ENCODE peak calls at places on chromosomes 12 and 14, in six cellular contexts. O, C, S, Q, F and K are unnamed samples.
A peak's percentile ranks its signal among the peaks of the same experiment; 100 is the strongest.

GRCh38 chr14:68967459-68967940 is 11.6 kb downstream of the ACTN1 start:
- DNase-seq in Q (no peak), S (no peak), C (no peak), F (no peak), O (no peak), K (no peak)

GRCh38 chr12:54579258-54579657 is 9.2 kb downstream of the PPP1R1A start:
- DNase-seq in S (no peak), C (no peak), O (no peak), F (no peak), Q (no peak), K (no peak)

GRCh38 chr14:61386173-61386772 is 64.9 kb downstream of the PRKCH start:
- DNase-seq in Q (no peak), C (no peak), O (no peak), S (no peak), F (no peak), K (no peak)

GRCh38 chr14:103949386-103949785 is 7.1 kb upstream of the RD3L start:
- DNase-seq in Q (no peak), C (no peak), F (no peak), S (no peak), O (no peak), K (no peak)

GRCh38 chr14:103679351-103679750 is 35.9 kb downstream of the XRCC3 start:
- DNase-seq in O (no peak), Q (peak; percentile 34), F (peak; percentile 6), C (no peak), S (no peak), K (peak; percentile 3)

GRCh38 chr12:103799504-103800251 is 41.4 kb downstream of the NT5DC3 start:
- DNase-seq in O (no peak), S (no peak), F (peak; percentile 43), C (no peak), Q (no peak), K (no peak)

GRCh38 chr12:12180575-12180974 is 86.3 kb downstream of the LRP6 start:
- DNase-seq in F (no peak), Q (no peak), O (no peak), S (no peak), C (no peak), K (no peak)

GRCh38 chr14:55240526-55241178 is 30.6 kb upstream of the FBXO34 start:
- DNase-seq in S (no peak), F (no peak), O (no peak), Q (no peak), C (no peak), K (no peak)

GRCh38 chr14:37796703-37797416 is 201.4 kb downstream of the TTC6 start:
- DNase-seq in Q (no peak), C (no peak), S (no peak), O (no peak), F (peak; percentile 63), K (no peak)

GRCh38 chr12:111322336-111323250 is 46.3 kb downstream of the PHETA1 start:
- DNase-seq in Q (no peak), C (no peak), O (no peak), F (no peak), S (no peak), K (no peak)

GRCh38 chr12:118060301-118061010 is 523 bp downstream of the WSB2 start:
- DNase-seq in Q (no peak), S (no peak), C (no peak), O (no peak), F (no peak), K (no peak)

GRCh38 chr14:50318031-50318626 is 6.0 kb downstream of the DMAC2L start:
- DNase-seq in S (no peak), F (peak; percentile 27), O (peak; percentile 13), Q (no peak), C (no peak), K (peak; percentile 26)

DNA sequence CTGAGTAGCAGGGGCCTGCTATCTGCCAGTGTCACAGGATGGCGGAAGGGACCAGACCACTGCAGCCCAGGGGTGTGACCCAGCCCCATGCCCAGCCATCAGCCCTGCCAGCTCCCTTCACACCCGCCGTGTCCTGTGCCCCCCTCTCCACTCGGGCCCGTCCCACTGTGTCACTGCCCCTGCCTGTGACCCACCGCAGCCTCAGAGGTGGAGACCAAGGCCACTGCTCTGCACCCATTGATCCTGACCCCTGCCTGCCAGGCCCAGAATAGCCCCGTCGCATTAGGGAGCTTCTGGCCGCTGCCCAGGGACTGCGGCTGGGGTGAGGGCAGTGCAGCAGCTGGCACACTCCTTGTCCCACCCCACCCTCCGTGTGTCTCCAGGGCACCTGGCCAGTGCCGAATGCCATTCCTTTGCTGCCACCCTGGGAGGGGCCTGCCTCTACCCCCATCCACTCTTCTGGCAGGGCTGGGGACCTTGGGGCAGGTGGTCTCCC is 2.1 kb upstream of the CRIP2 start:
- DNase-seq in C (no peak), F (no peak), O (no peak), S (no peak), Q (no peak), K (no peak)
- H3K36me3 ChIP-seq in C (peaks cover 27% of the 10 kb centered on the region), F (no peaks in the 10 kb centered on the region), O (peaks cover 20% of the 10 kb centered on the region), S (peaks cover 6% of the 10 kb centered on the region), Q (peaks cover 9% of the 10 kb centered on the region), K (no peaks in the 10 kb centered on the region)

DNA sequence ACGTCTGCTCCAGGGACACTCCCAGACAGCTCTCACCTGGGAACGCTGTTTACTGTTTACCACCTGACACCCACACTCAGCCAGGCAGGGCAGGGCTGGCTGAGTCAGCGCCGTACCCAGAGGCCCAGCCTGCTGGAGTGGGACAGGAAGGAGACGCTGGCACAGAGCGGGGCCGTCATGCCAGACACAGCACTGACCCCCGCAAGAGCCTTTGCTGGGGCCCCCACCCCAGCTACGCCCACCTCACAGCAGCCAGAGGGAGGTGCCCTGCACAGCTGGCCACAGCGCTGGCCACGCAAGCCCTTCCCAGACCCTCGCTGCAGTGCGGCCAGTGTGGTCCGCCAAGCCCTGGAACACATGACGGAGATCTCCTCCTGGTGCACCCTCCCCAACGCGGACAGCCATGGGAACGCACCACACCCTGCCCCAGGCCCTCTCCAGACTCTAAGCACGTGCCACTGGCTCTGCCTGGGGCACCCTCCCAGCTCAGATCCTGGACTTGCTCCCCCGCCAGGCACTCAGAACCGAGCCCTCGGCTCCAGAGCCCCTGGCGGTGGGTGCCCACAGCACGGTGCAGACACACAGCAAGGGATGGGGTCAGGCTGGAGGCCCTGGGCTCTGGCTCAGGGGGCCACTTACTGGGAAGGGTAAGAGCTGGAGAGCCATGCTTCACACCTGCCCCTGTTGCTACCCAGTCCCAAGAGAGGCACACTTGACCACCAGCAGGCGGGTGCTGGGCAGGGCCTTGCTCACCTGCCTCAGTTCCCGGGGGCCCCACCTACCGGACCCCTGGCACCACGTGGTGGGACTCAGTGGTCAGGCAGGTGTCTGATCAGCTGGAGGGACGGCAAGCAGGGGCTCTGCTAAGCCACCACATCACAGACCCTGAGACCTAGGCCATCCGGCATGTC is 5.6 kb downstream of the AHNAK2 start:
- DNase-seq in C (no peak), O (no peak), F (no peak), Q (no peak), S (no peak), K (peak; percentile 86)
- TF ChIP-seq ZNF274 in C (no peak), O (no peak), F (no peak), Q (no peak), S (no peak), K (no peak)

GRCh38 chr12:55812088-55812487 is 5.4 kb downstream of the SARNP start:
- DNase-seq in S (no peak), F (no peak), O (no peak), C (no peak), Q (no peak), K (no peak)
- H3K36me3 ChIP-seq in S (peaks cover 23% of the 10 kb centered on the region), F (peaks cover 25% of the 10 kb centered on the region), O (peaks cover 79% of the 10 kb centered on the region), C (peaks cover 64% of the 10 kb centered on the region), Q (peaks cover 1% of the 10 kb centered on the region), K (peaks cover 3% of the 10 kb centered on the region)

DNA sequence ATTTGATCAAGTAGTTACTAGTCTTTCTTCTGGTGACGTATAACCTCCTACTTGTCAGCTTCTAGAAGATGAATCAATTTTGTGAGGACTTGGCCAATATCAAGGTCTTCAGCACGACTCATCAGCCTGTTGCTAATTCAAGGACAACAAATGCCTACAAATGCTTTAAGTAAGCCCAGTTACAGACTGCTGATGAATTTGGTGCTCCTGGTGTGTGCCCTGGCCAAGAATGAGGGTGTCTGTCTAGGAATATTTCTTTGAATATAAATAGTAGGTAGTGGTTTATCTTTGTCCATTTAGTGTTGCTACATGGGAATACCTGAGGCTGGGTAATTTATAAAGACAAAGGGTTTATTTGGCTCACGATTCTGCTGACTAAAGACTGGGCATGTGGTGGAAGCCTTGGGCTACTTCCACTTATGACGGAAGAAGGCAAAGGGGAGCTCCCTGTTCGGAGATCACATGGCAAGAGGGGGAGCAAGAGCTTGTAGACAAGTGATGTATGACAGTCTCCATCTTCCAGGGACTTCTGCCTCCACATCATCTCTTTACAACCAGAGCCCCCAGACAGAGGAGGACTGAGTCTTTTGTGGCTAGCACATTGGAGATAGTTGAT is 180.2 kb downstream of the CRADD start:
- DNase-seq in O (no peak), C (no peak), S (no peak), Q (no peak), F (no peak), K (no peak)
- TF ChIP-seq ZNF274 in O (no peak), C (no peak), S (no peak), Q (no peak), F (no peak), K (no peak)

GRCh38 chr12:50102186-50102585 is 1.6 kb upstream of the GPD1 start:
- DNase-seq in S (no peak), Q (no peak), C (no peak), F (no peak), O (no peak), K (no peak)

GRCh38 chr12:50101663-50102062 is 2.1 kb upstream of the GPD1 start:
- DNase-seq in Q (no peak), O (peak; percentile 31), C (peak; percentile 70), S (no peak), F (peak; percentile 55), K (peak; percentile 27)

GRCh38 chr12:50099302-50100008 is 4.4 kb upstream of the GPD1 start:
- DNase-seq in Q (no peak), F (no peak), S (no peak), O (no peak), C (no peak), K (no peak)

GRCh38 chr12:50100561-50100960 is 3.2 kb upstream of the GPD1 start:
- DNase-seq in F (no peak), Q (no peak), S (no peak), C (no peak), O (no peak), K (no peak)

DNA sequence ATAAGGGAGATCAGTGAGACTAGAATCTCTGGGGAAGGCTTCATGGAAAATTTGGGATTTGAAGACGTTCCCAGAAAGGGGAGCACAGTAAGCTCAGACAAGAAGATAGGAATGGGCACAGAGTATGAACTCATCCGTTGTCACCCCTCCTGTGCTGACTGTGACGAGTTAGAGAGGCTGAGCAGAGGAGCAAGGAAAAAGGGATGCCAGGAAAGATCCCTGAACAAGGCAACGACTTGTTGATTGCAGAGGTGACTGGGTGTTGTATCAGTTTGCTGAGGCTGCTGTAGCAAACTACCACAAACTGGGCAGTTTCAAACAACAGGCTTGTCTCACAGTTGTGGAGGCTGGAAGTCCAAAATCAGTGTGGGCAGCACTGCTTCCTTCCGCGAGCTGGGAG is 5.9 kb upstream of the GPD1 start:
- DNase-seq in F (no peak), O (no peak), C (no peak), S (no peak), Q (no peak), K (no peak)
- H3K36me3 ChIP-seq in F (peaks cover 58% of the 10 kb centered on the region), O (peaks cover 73% of the 10 kb centered on the region), C (peaks cover 89% of the 10 kb centered on the region), S (peaks cover 72% of the 10 kb centered on the region), Q (peaks cover 28% of the 10 kb centered on the region), K (peaks cover 50% of the 10 kb centered on the region)

DNA sequence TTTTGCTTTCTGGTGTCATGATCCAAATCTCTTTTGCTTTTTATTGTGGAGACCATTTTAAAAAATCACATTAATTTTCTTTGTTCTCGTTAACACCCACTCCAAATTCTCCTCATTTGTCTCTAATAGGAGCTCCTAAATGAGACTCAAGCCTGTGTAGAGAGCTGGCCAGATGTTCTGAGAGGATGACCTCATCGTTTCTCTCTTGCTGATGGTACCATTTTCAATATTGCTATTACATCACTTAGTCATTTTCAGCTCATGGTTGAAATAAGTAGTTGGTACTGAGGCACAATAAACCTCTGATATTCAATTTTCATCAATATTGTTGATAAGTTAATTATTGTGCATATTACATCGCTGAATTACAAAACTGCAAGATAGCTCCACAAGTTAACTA is 31.5 kb downstream of the SPTB start:
- DNase-seq in O (peak; percentile 28), Q (no peak), C (no peak), F (no peak), S (no peak), K (no peak)
- TF ChIP-seq ZNF274 in O (no peak), Q (no peak), C (no peak), F (no peak), S (no peak), K (no peak)